ENCODE peak calls at places on chromosome 10, in nine cellular contexts. U is AG04450, B is kidney epithelial cell, J is ovary, K is WTC11, R is natural killer cell, D is lower leg skin, T is fibroblast of lung, Q is GM10248. H is an unnamed sample.

GRCh38 chr10:123991622-123992570 is 100.3 kb upstream of the CPXM2 start:
- DNase-seq in U (no peak), B (no peak), J (no peak), K (no peak), R (no peak), D (no peak), T (no peak), Q (peak; percentile 5), H (no peak)

GRCh38 chr10:22086730-22087364 is 83.3 kb upstream of the DNAJC1 start:
- DNase-seq in U (peak; percentile 10), B (no peak), J (peak; percentile 77), K (peak; percentile 59), R (no peak), D (peak; percentile 70), T (peak; percentile 87), Q (no peak), H (peak; percentile 37)

GRCh38 chr10:46228076-46229071 is 58.4 kb upstream of the ANTXRL start:
- DNase-seq in U (peak; percentile 50), B (no peak), J (peak; percentile 39), K (peak; percentile 84), R (peak; percentile 14), D (peak; percentile 65), T (peak; percentile 59), Q (peak; percentile 78), H (peak; percentile 16)

GRCh38 chr10:72490951-72491350 is 134.9 kb downstream of the MICU1 start:
- DNase-seq in U (peak; percentile 8), B (no peak), J (no peak), K (no peak), R (no peak), D (no peak), T (peak; percentile 49), Q (no peak), H (no peak)

GRCh38 chr10:75379817-75380216 is 21.7 kb downstream of the ZNF503 start:
- DNase-seq in U (no peak), B (no peak), J (no peak), K (no peak), R (no peak), D (no peak), T (no peak), Q (no peak), H (no peak)

GRCh38 chr10:69345402-69345801 is 67.1 kb downstream of the HK1 start:
- DNase-seq in U (no peak), B (no peak), J (no peak), K (no peak), R (no peak), D (no peak), T (no peak), Q (no peak), H (no peak)

GRCh38 chr10:69458426-69459100 is 7.3 kb downstream of the TSPAN15 start:
- DNase-seq in U (no peak), B (no peak), J (no peak), K (no peak), R (no peak), D (no peak), T (no peak), Q (no peak), H (no peak)

GRCh38 chr10:89062861-89063260 is 72.3 kb downstream of the FAS start:
- DNase-seq in U (no peak), B (no peak), J (peak; percentile 51), K (no peak), R (no peak), D (no peak), T (peak; percentile 40), Q (no peak), H (no peak)

GRCh38 chr10:71270301-71270777 is 48.7 kb upstream of the SLC29A3 start:
- DNase-seq in U (no peak), B (no peak), J (no peak), K (peak; percentile 72), R (no peak), D (peak; percentile 31), T (peak; percentile 91), Q (peak; percentile 78), H (no peak)

GRCh38 chr10:8072211-8072610 is 17.7 kb downstream of the GATA3 start:
- DNase-seq in U (no peak), B (no peak), J (no peak), K (no peak), R (no peak), D (no peak), T (no peak), Q (no peak), H (no peak)

GRCh38 chr10:9957352-9957751 is 1060.3 kb upstream of the CELF2 start:
- DNase-seq in U (peak; percentile 56), B (peak; percentile 5), J (no peak), K (no peak), R (no peak), D (no peak), T (peak; percentile 14), Q (no peak), H (no peak)

GRCh38 chr10:88048312-88048711 is 184.9 kb downstream of the PTEN start:
- DNase-seq in U (no peak), B (no peak), J (no peak), K (no peak), R (no peak), D (no peak), T (no peak), Q (no peak), H (no peak)

GRCh38 chr10:121684276-121684675 is 86.0 kb upstream of the FGFR2 start:
- DNase-seq in U (no peak), B (no peak), J (no peak), K (no peak), R (no peak), D (no peak), T (peak; percentile 4), Q (no peak), H (no peak)

GRCh38 chr10:21030096-21030495 is 133.0 kb upstream of the NEBL start:
- DNase-seq in U (no peak), B (no peak), J (no peak), K (no peak), R (no peak), D (no peak), T (peak; percentile 20), Q (no peak), H (no peak)

GRCh38 chr10:61280303-61280702 is 172.9 kb downstream of the TMEM26 start:
- DNase-seq in U (no peak), B (peak; percentile 31), J (no peak), K (no peak), R (no peak), D (no peak), T (no peak), Q (no peak), H (no peak)

GRCh38 chr10:132170561-132171361 is 16.0 kb upstream of the DPYSL4 start:
- DNase-seq in U (no peak), B (no peak), J (no peak), K (no peak), R (no peak), D (no peak), T (no peak), Q (no peak), H (no peak)
- TF ChIP-seq CTCF in U (no peak), B (no peak), J (no peak), K (no peak), R (no peak), D (no peak), T (no peak), Q (no peak), H (no peak)

DNA sequence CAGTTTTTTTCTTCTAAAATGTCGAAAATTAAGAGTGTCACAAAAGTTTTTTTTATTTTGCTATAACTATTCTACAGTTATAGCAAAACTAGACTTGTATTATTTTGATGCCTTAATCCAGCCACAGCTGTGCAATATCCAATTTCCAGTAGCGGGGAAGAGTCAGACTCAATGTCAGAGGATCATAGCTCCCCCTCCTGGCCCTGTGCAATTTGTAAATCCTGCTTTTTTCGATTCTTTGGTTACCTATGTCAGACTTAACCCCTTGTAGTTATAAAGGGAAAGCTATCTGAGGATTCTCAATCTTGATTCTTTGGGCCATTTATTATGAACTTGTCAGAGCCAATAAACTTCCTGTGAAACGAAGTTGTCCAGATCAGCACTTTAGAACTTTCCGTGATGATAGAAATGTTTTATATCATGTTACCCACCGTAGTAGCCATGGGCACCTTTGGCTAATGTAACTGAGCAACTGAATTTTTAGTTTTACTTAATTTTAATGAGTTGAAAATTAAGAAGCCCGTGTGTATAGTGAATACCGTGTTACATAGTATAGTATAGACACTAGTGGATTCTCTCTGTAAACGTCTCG is 87.7 kb upstream of the PRKCQ start:
- DNase-seq in U (no peak), B (peak; percentile 14), J (no peak), K (peak; percentile 41), R (no peak), D (no peak), T (peak; percentile 70), Q (no peak), H (peak; percentile 1)
- TF ChIP-seq CTCF in U (peak; percentile 77), B (peak; percentile 82), J (no peak), K (peak; percentile 23), R (peak; percentile 25), D (no peak), T (peak; percentile 81), Q (peak; percentile 41), H (peak; percentile 58)

GRCh38 chr10:44978213-44978569 is 418 bp downstream of the DEPP1 start:
- DNase-seq in U (no peak), B (no peak), J (no peak), K (no peak), R (no peak), D (no peak), T (no peak), Q (no peak), H (no peak)
- TF ChIP-seq CTCF in U (no peak), B (no peak), J (no peak), K (no peak), R (no peak), D (no peak), T (no peak), Q (no peak), H (no peak)

GRCh38 chr10:12785338-12785934 is 216.1 kb downstream of the CCDC3 start:
- DNase-seq in U (no peak), B (no peak), J (no peak), K (no peak), R (no peak), D (no peak), T (no peak), Q (no peak), H (no peak)
- TF ChIP-seq CTCF in U (no peak), B (no peak), J (no peak), K (no peak), R (no peak), D (no peak), T (no peak), Q (no peak), H (no peak)

H was measured in AG09319.